ENCODE peak calls at places on chromosomes 13 and 19, in six cellular contexts. Y is fibroblast of mammary gland; P is stomach; U is CD8-positive, alpha-beta T cell; J is fibroblast of the aortic adventitia; C is esophagus squamous epithelium. H is an unnamed sample.

GRCh38 chr13:105960326-105960725 is 575.1 kb downstream of the EFNB2 start:
- DNase-seq in Y (no peak), P (no peak), U (no peak), J (no peak), C (no peak), H (no peak)

GRCh38 chr13:79246575-79246949 is 159.5 kb downstream of the RBM26 start:
- DNase-seq in Y (no peak), P (no peak), U (no peak), J (no peak), C (no peak), H (no peak)

GRCh38 chr19:5805465-5806132 is 732 bp downstream of the NRTN start:
- DNase-seq in Y (no peak), P (peak; percentile 88), U (peak; percentile 40), J (peak; percentile 24), C (no peak), H (no peak)

GRCh38 chr13:50576156-50576555 is 267.3 kb downstream of the DLEU7 start:
- DNase-seq in Y (no peak), P (peak; percentile 69), U (no peak), J (no peak), C (no peak), H (no peak)

GRCh38 chr19:46408611-46409039 is 4.7 kb downstream of the CCDC8 start:
- DNase-seq in Y (peak; percentile 58), P (peak; percentile 48), U (no peak), J (peak; percentile 63), C (no peak), H (no peak)

GRCh38 chr13:28636677-28637317 is 22.1 kb upstream of the POMP start:
- DNase-seq in Y (peak; percentile 80), P (peak; percentile 52), U (peak; percentile 16), J (peak; percentile 75), C (peak; percentile 10), H (no peak)

GRCh38 chr19:14575428-14575980 is 3.6 kb upstream of the NDUFB7 start:
- DNase-seq in Y (no peak), P (no peak), U (no peak), J (no peak), C (no peak), H (no peak)

GRCh38 chr19:18700501-18701249 is 17.2 kb downstream of the CRTC1 start:
- DNase-seq in Y (peak; percentile 49), P (peak; percentile 93), U (peak; percentile 59), J (peak; percentile 65), C (peak; percentile 17), H (peak; percentile 63)

GRCh38 chr13:108963846-108964600 is 334.6 kb downstream of the MYO16 start:
- DNase-seq in Y (peak; percentile 55), P (no peak), U (no peak), J (peak; percentile 59), C (no peak), H (no peak)

GRCh38 chr19:19428746-19429145 is 23.3 kb downstream of the GATAD2A start:
- DNase-seq in Y (no peak), P (no peak), U (no peak), J (no peak), C (no peak), H (no peak)

GRCh38 chr13:92951273-92951820 is 275.3 kb upstream of the GPC6 start:
- DNase-seq in Y (no peak), P (no peak), U (no peak), J (peak; percentile 17), C (no peak), H (no peak)

GRCh38 chr13:27583645-27584044 is 36.7 kb downstream of the LNX2 start:
- DNase-seq in Y (no peak), P (no peak), U (no peak), J (peak; percentile 18), C (no peak), H (no peak)

GRCh38 chr19:4403005-4403761 is 743 bp downstream of the CHAF1A start:
- DNase-seq in Y (no peak), P (no peak), U (no peak), J (no peak), C (no peak), H (no peak)

GRCh38 chr13:36919833-36920611 is at the start of gene SMAD9:
- DNase-seq in Y (peak; percentile 63), P (peak; percentile 82), U (no peak), J (peak; percentile 66), C (no peak), H (no peak)

GRCh38 chr13:34155931-34156607 is 338.1 kb downstream of the RFC3 start:
- DNase-seq in Y (peak; percentile 39), P (no peak), U (no peak), J (peak; percentile 24), C (no peak), H (no peak)

GRCh38 chr13:100182894-100183490 is 94.1 kb downstream of the PCCA start:
- DNase-seq in Y (no peak), P (no peak), U (no peak), J (no peak), C (no peak), H (no peak)

DNA sequence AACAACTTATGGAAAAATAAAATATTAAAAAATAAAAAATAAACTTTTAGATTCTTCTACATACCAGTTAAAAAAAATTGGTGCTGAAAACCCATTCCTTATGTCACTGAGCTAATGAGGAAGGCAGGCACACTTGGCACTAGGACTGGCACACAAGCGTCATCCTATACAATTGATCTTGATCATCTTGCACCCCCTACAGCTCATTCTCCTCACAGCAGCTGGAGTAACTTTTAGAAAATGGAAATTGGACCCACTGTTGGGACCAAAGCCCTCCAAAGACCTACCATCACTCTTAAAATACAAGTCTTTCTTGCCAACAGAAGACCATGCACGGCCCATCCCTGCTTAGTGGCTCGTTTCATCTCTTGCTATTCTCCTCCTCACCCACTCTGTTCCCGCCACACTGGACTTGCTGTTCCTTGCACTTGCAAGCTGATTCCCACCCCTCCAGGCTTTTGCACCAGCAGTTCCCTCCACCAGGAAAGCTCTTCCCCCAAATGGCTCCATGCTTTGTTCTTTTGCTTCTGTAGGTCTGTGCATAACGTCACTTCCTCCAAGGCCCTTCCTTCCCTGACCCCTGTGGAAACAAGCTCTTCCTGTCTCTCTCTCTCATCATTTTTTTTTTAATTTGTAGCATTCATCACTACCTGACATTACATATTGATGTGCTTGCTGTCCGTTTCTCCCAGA is 11.6 kb downstream of the CTU1 start:
- DNase-seq in Y (peak; percentile 12), P (no peak), U (no peak), J (no peak), C (no peak), H (no peak)
- TF ChIP-seq CTCF in Y (peak; percentile 26), P (no peak), U (no peak), J (peak; percentile 25), C (peak; percentile 36), H (no peak)

DNA sequence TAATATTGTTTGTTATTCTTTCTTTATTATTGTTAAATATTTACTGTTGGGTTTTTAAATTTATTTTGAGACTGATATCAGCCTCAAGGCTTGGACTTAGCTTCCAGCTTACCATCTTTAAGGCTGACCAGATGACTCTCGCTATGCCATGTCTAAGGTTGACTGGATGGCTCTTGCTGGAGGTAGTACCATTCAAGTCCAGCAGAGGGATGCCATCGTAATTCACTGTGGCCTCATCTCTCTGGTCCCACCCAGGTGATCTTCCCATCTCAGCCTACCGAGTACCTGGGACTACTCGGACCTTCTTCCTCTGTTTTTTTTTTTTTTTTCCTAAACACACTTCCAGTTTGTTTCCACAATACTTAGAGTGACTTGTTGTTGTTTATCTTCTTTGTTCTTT is 41.7 kb upstream of the ZNF91 start:
- DNase-seq in Y (peak; percentile 2), P (no peak), U (no peak), J (no peak), C (no peak), H (no peak)
- TF ChIP-seq CTCF in Y (peak; percentile 28), P (no peak), U (no peak), J (peak; percentile 22), C (no peak), H (no peak)

DNA sequence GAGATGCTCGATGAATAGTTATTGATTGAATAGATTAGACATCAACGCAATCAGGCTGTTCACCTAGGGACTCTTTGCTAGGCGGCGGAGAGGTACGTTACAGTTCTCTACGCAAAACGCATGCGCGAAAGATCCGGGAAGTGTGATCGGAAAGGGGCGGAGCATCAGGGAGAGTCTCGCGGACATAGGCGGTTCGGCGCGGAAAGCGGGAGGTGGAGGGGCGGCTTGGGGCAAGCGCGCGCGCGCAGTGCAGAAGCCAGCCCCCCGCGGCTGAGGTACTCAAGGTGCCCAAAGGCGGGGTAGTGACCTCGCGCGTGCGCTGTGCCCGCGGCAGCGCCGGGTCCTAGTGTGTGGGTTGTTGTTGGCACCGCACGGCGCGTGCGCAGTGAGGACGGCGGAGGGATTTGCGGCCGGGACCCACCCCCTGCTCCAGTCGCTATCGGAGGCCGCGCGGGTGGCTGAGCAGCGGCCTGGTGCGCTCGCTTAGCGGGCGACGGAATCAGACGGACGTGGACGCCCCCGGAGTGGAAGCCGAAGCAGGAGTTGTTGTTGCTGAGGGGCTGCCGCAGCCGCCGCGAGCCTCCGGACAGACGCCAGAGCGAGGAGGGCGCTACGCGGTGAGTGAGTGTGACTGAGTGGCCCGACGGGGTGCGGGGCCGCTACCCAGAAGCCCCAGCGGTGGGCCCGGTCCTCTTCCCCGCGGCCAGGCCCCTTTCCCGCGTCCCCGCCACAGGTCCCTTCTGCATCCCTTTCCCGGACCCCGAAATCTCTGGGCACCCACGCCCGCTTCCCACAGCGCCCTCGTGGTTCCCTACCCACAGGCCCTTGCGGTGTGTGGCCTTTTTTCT is at the start of gene SNRNP70:
- DNase-seq in Y (peak; percentile 99), P (peak; percentile 100), U (peak; percentile 99), J (peak; percentile 99), C (peak; percentile 96), H (peak; percentile 99)
- TF ChIP-seq CTCF in Y (no peak), P (no peak), U (no peak), J (no peak), C (no peak), H (no peak)

GRCh38 chr13:44436589-44437337 is 63.1 kb downstream of the SERP2 start:
- DNase-seq in Y (peak; percentile 93), P (peak; percentile 96), U (peak; percentile 26), J (peak; percentile 92), C (peak; percentile 19), H (peak; percentile 47)

GRCh38 chr13:44438234-44438579 is 64.6 kb downstream of the SERP2 start:
- DNase-seq in Y (no peak), P (no peak), U (no peak), J (no peak), C (no peak), H (no peak)

GRCh38 chr13:44439615-44440014 is 66.0 kb downstream of the SERP2 start:
- DNase-seq in Y (no peak), P (no peak), U (no peak), J (no peak), C (no peak), H (no peak)

GRCh38 chr13:44435142-44435982 is 61.7 kb downstream of the SERP2 start:
- DNase-seq in Y (peak; percentile 98), P (peak; percentile 97), U (peak; percentile 85), J (peak; percentile 99), C (peak; percentile 77), H (peak; percentile 86)

GRCh38 chr13:44437356-44438233 is 64.0 kb downstream of the SERP2 start:
- DNase-seq in Y (peak; percentile 67), P (no peak), U (no peak), J (peak; percentile 71), C (no peak), H (no peak)
- TF ChIP-seq CTCF in Y (peak; percentile 40), P (no peak), U (peak; percentile 67), J (peak; percentile 36), C (peak; percentile 67), H (peak; percentile 71)

H was measured in natural killer cell.